ENCODE peak calls at places on chromosomes 16 and 17, in seven cellular contexts. One of them, this sample, is unnamed.

GRCh38 chr17:46002311-46002972 is 3.4 kb downstream of the STH start:
- DNase-seq in naive thymus-derived CD8-positive, alpha-beta T cell: peak
- DNase-seq in T-helper 2 cell: peak
- DNase-seq in NCI-H345: peak
- DNase-seq in activated CD4-positive, alpha-beta T cell treated with anti-CD3 and anti-CD28 coated beads, Interleukin-2, amount 50 U/mL, for 48 hours: peak
- DNase-seq in effector memory CD8-positive, alpha-beta T cell: peak
- DNase-seq in GM10248: peak
- DNase-seq in this sample: peak

GRCh38 chr17:9880582-9880999 is 24.5 kb downstream of the RCVRN start:
- DNase-seq in naive thymus-derived CD8-positive, alpha-beta T cell: no peak
- DNase-seq in T-helper 2 cell: no peak
- DNase-seq in NCI-H345: no peak
- DNase-seq in activated CD4-positive, alpha-beta T cell treated with anti-CD3 and anti-CD28 coated beads, Interleukin-2, amount 50 U/mL, for 48 hours: no peak
- DNase-seq in effector memory CD8-positive, alpha-beta T cell: no peak
- DNase-seq in GM10248: peak
- DNase-seq in this sample: no peak

GRCh38 chr17:1948517-1948825 is 76.7 kb downstream of the RTN4RL1 start:
- DNase-seq in naive thymus-derived CD8-positive, alpha-beta T cell: no peak
- DNase-seq in T-helper 2 cell: no peak
- DNase-seq in NCI-H345: no peak
- DNase-seq in activated CD4-positive, alpha-beta T cell treated with anti-CD3 and anti-CD28 coated beads, Interleukin-2, amount 50 U/mL, for 48 hours: no peak
- DNase-seq in effector memory CD8-positive, alpha-beta T cell: no peak
- DNase-seq in GM10248: no peak
- DNase-seq in this sample: no peak

GRCh38 chr17:76696763-76697701 is 13.7 kb downstream of the MXRA7 start:
- DNase-seq in naive thymus-derived CD8-positive, alpha-beta T cell: no peak
- DNase-seq in T-helper 2 cell: peak
- DNase-seq in NCI-H345: no peak
- DNase-seq in activated CD4-positive, alpha-beta T cell treated with anti-CD3 and anti-CD28 coated beads, Interleukin-2, amount 50 U/mL, for 48 hours: no peak
- DNase-seq in effector memory CD8-positive, alpha-beta T cell: no peak
- DNase-seq in GM10248: peak
- DNase-seq in this sample: no peak

GRCh38 chr17:82807101-82807500 is 32.7 kb downstream of the ZNF750 start:
- DNase-seq in naive thymus-derived CD8-positive, alpha-beta T cell: no peak
- DNase-seq in T-helper 2 cell: no peak
- DNase-seq in NCI-H345: no peak
- DNase-seq in activated CD4-positive, alpha-beta T cell treated with anti-CD3 and anti-CD28 coated beads, Interleukin-2, amount 50 U/mL, for 48 hours: no peak
- DNase-seq in effector memory CD8-positive, alpha-beta T cell: no peak
- DNase-seq in GM10248: no peak
- DNase-seq in this sample: no peak

GRCh38 chr16:20410153-20410723 is 904 bp downstream of the ACSM5 start:
- DNase-seq in naive thymus-derived CD8-positive, alpha-beta T cell: no peak
- DNase-seq in T-helper 2 cell: no peak
- DNase-seq in NCI-H345: no peak
- DNase-seq in activated CD4-positive, alpha-beta T cell treated with anti-CD3 and anti-CD28 coated beads, Interleukin-2, amount 50 U/mL, for 48 hours: no peak
- DNase-seq in effector memory CD8-positive, alpha-beta T cell: no peak
- DNase-seq in GM10248: peak
- DNase-seq in this sample: no peak

GRCh38 chr17:7837375-7838290 is 3.6 kb downstream of the KDM6B start:
- DNase-seq in naive thymus-derived CD8-positive, alpha-beta T cell: no peak
- DNase-seq in T-helper 2 cell: no peak
- DNase-seq in NCI-H345: peak
- DNase-seq in activated CD4-positive, alpha-beta T cell treated with anti-CD3 and anti-CD28 coated beads, Interleukin-2, amount 50 U/mL, for 48 hours: no peak
- DNase-seq in effector memory CD8-positive, alpha-beta T cell: no peak
- DNase-seq in GM10248: no peak
- DNase-seq in this sample: no peak

GRCh38 chr16:51919736-51920135 is 627.2 kb downstream of the TOX3 start:
- DNase-seq in naive thymus-derived CD8-positive, alpha-beta T cell: no peak
- DNase-seq in T-helper 2 cell: no peak
- DNase-seq in NCI-H345: no peak
- DNase-seq in activated CD4-positive, alpha-beta T cell treated with anti-CD3 and anti-CD28 coated beads, Interleukin-2, amount 50 U/mL, for 48 hours: no peak
- DNase-seq in effector memory CD8-positive, alpha-beta T cell: no peak
- DNase-seq in GM10248: no peak
- DNase-seq in this sample: no peak

GRCh38 chr16:10736926-10737625 is 6.6 kb upstream of the NUBP1 start:
- DNase-seq in naive thymus-derived CD8-positive, alpha-beta T cell: peak
- DNase-seq in T-helper 2 cell: peak
- DNase-seq in NCI-H345: peak
- DNase-seq in activated CD4-positive, alpha-beta T cell treated with anti-CD3 and anti-CD28 coated beads, Interleukin-2, amount 50 U/mL, for 48 hours: peak
- DNase-seq in effector memory CD8-positive, alpha-beta T cell: peak
- DNase-seq in GM10248: peak
- DNase-seq in this sample: peak

GRCh38 chr17:39243155-39243554 is 17.4 kb upstream of the STAC2 start:
- DNase-seq in naive thymus-derived CD8-positive, alpha-beta T cell: no peak
- DNase-seq in T-helper 2 cell: no peak
- DNase-seq in NCI-H345: no peak
- DNase-seq in activated CD4-positive, alpha-beta T cell treated with anti-CD3 and anti-CD28 coated beads, Interleukin-2, amount 50 U/mL, for 48 hours: no peak
- DNase-seq in effector memory CD8-positive, alpha-beta T cell: no peak
- DNase-seq in GM10248: no peak
- DNase-seq in this sample: no peak

GRCh38 chr17:2394775-2395191 is 6.1 kb downstream of the MNT start:
- DNase-seq in naive thymus-derived CD8-positive, alpha-beta T cell: no peak
- DNase-seq in T-helper 2 cell: no peak
- DNase-seq in NCI-H345: no peak
- DNase-seq in activated CD4-positive, alpha-beta T cell treated with anti-CD3 and anti-CD28 coated beads, Interleukin-2, amount 50 U/mL, for 48 hours: no peak
- DNase-seq in effector memory CD8-positive, alpha-beta T cell: no peak
- DNase-seq in GM10248: no peak
- DNase-seq in this sample: no peak

GRCh38 chr17:74442670-74443515 is 11.0 kb downstream of the GPRC5C start:
- DNase-seq in naive thymus-derived CD8-positive, alpha-beta T cell: no peak
- DNase-seq in T-helper 2 cell: no peak
- DNase-seq in NCI-H345: peak
- DNase-seq in activated CD4-positive, alpha-beta T cell treated with anti-CD3 and anti-CD28 coated beads, Interleukin-2, amount 50 U/mL, for 48 hours: no peak
- DNase-seq in effector memory CD8-positive, alpha-beta T cell: no peak
- DNase-seq in GM10248: peak
- DNase-seq in this sample: peak

GRCh38 chr16:12551530-12551929 is 252.2 kb downstream of the CPPED1 start:
- DNase-seq in naive thymus-derived CD8-positive, alpha-beta T cell: peak
- DNase-seq in T-helper 2 cell: peak
- DNase-seq in NCI-H345: no peak
- DNase-seq in activated CD4-positive, alpha-beta T cell treated with anti-CD3 and anti-CD28 coated beads, Interleukin-2, amount 50 U/mL, for 48 hours: no peak
- DNase-seq in effector memory CD8-positive, alpha-beta T cell: no peak
- DNase-seq in GM10248: no peak
- DNase-seq in this sample: no peak